ENCODE peak calls at places on chromosomes 16 and 17, in five cellular contexts. B is amygdala, T is T-helper 1 cell, P is HCEC 1CT, L is aorta. I is an unnamed sample.
A peak's percentile ranks its signal among the peaks of the same experiment; 100 is the strongest.

GRCh38 chr16:29232811-29233704 is 173.5 kb downstream of the NPIPB11 start:
- DNase-seq in P (no peak), T (no peak), B (no peak), L (peak; percentile 55), I (no peak)

GRCh38 chr17:62727916-62728672 is 80.0 kb downstream of the MARCHF10 start:
- DNase-seq in P (no peak), B (no peak), L (no peak), T (no peak), I (no peak)

GRCh38 chr16:31108035-31108793 is at the start of gene BCKDK:
- DNase-seq in P (peak; percentile 77), T (no peak), B (peak; percentile 13), L (peak; percentile 92), I (peak; percentile 62)

GRCh38 chr17:54968954-54969400 is 412 bp downstream of the STXBP4 start:
- DNase-seq in P (peak; percentile 18), L (no peak), B (no peak), T (no peak), I (peak; percentile 22)

GRCh38 chr17:30961213-30962188 is 9.3 kb upstream of the RNF135 start:
- DNase-seq in T (no peak), P (no peak), B (no peak), L (peak; percentile 12), I (no peak)

GRCh38 chr16:3171181-3171854 is 16.7 kb upstream of the OR1F1 start:
- DNase-seq in P (no peak), L (peak; percentile 55), T (no peak), B (no peak), I (peak; percentile 58)

GRCh38 chr16:472199-472504 is 46.7 kb downstream of the RAB11FIP3 start:
- DNase-seq in T (no peak), L (no peak), P (no peak), B (no peak), I (no peak)

GRCh38 chr16:74053310-74053709 is 243.3 kb upstream of the PSMD7 start:
- DNase-seq in P (no peak), B (no peak), T (no peak), L (no peak), I (no peak)

GRCh38 chr17:1188812-1189211 is 9.0 kb upstream of the ABR start:
- DNase-seq in P (no peak), B (no peak), L (peak; percentile 95), T (no peak), I (no peak)

GRCh38 chr16:86384980-86385379 is 125.3 kb upstream of the FOXF1 start:
- DNase-seq in L (no peak), T (no peak), B (no peak), P (no peak), I (no peak)

GRCh38 chr16:11234884-11235702 is 20.9 kb downstream of the SOCS1 start:
- DNase-seq in L (no peak), T (no peak), P (peak; percentile 87), B (no peak), I (no peak)